ENCODE peak calls at places on chromosomes 16 and 17, in seven cellular contexts. One of them, this sample, is unnamed.

GRCh38 chr16:12403746-12404658 is 399.7 kb downstream of the CPPED1 start:
- DNase-seq in naive thymus-derived CD4-positive, alpha-beta T cell: no peak
- DNase-seq in NCI-H460: no peak
- DNase-seq in bronchial epithelial cell: no peak
- DNase-seq in cardiac fibroblast: no peak
- DNase-seq in AG09319: no peak
- DNase-seq in mammary epithelial cell: no peak
- DNase-seq in this sample: no peak

GRCh38 chr17:42112552-42113176 is at the start of gene DHX58:
- DNase-seq in naive thymus-derived CD4-positive, alpha-beta T cell: peak
- DNase-seq in NCI-H460: peak
- DNase-seq in bronchial epithelial cell: peak
- DNase-seq in cardiac fibroblast: peak
- DNase-seq in AG09319: peak
- DNase-seq in mammary epithelial cell: peak
- DNase-seq in this sample: peak

GRCh38 chr17:57110579-57111367 is 25.7 kb downstream of the AKAP1 start:
- DNase-seq in naive thymus-derived CD4-positive, alpha-beta T cell: no peak
- DNase-seq in NCI-H460: no peak
- DNase-seq in bronchial epithelial cell: no peak
- DNase-seq in cardiac fibroblast: no peak
- DNase-seq in AG09319: no peak
- DNase-seq in mammary epithelial cell: no peak
- DNase-seq in this sample: no peak

GRCh38 chr17:64291268-64291851 is 28.3 kb upstream of the TEX2 start:
- DNase-seq in naive thymus-derived CD4-positive, alpha-beta T cell: no peak
- DNase-seq in NCI-H460: no peak
- DNase-seq in bronchial epithelial cell: no peak
- DNase-seq in cardiac fibroblast: no peak
- DNase-seq in AG09319: no peak
- DNase-seq in mammary epithelial cell: no peak
- DNase-seq in this sample: no peak

GRCh38 chr16:27430512-27430911 is 28.5 kb downstream of the IL21R start:
- DNase-seq in naive thymus-derived CD4-positive, alpha-beta T cell: no peak
- DNase-seq in NCI-H460: no peak
- DNase-seq in bronchial epithelial cell: no peak
- DNase-seq in cardiac fibroblast: no peak
- DNase-seq in AG09319: no peak
- DNase-seq in mammary epithelial cell: no peak
- DNase-seq in this sample: no peak

GRCh38 chr17:12592941-12593340 is 72.7 kb upstream of the MYOCD start:
- DNase-seq in naive thymus-derived CD4-positive, alpha-beta T cell: no peak
- DNase-seq in NCI-H460: no peak
- DNase-seq in bronchial epithelial cell: peak
- DNase-seq in cardiac fibroblast: no peak
- DNase-seq in AG09319: no peak
- DNase-seq in mammary epithelial cell: no peak
- DNase-seq in this sample: no peak

GRCh38 chr17:16925461-16926060 is 46.4 kb downstream of the TNFRSF13B start:
- DNase-seq in naive thymus-derived CD4-positive, alpha-beta T cell: no peak
- DNase-seq in NCI-H460: no peak
- DNase-seq in bronchial epithelial cell: no peak
- DNase-seq in cardiac fibroblast: no peak
- DNase-seq in AG09319: no peak
- DNase-seq in mammary epithelial cell: no peak
- DNase-seq in this sample: no peak

GRCh38 chr17:77882481-77883212 is 75.9 kb upstream of the TNRC6C start:
- DNase-seq in naive thymus-derived CD4-positive, alpha-beta T cell: peak
- DNase-seq in NCI-H460: peak
- DNase-seq in bronchial epithelial cell: peak
- DNase-seq in cardiac fibroblast: peak
- DNase-seq in AG09319: no peak
- DNase-seq in mammary epithelial cell: peak
- DNase-seq in this sample: peak

GRCh38 chr17:81002409-81003361 is 11.0 kb downstream of the CHMP6 start:
- DNase-seq in naive thymus-derived CD4-positive, alpha-beta T cell: no peak
- DNase-seq in NCI-H460: no peak
- DNase-seq in bronchial epithelial cell: peak
- DNase-seq in cardiac fibroblast: peak
- DNase-seq in AG09319: no peak
- DNase-seq in mammary epithelial cell: peak
- DNase-seq in this sample: peak

GRCh38 chr17:32697728-32698625 is 178.9 kb downstream of the MYO1D start:
- DNase-seq in naive thymus-derived CD4-positive, alpha-beta T cell: no peak
- DNase-seq in NCI-H460: no peak
- DNase-seq in bronchial epithelial cell: peak
- DNase-seq in cardiac fibroblast: no peak
- DNase-seq in AG09319: no peak
- DNase-seq in mammary epithelial cell: peak
- DNase-seq in this sample: no peak

GRCh38 chr17:39738568-39738901 is 797 bp downstream of the GRB7 start:
- DNase-seq in naive thymus-derived CD4-positive, alpha-beta T cell: peak
- DNase-seq in NCI-H460: no peak
- DNase-seq in bronchial epithelial cell: peak
- DNase-seq in cardiac fibroblast: no peak
- DNase-seq in AG09319: no peak
- DNase-seq in mammary epithelial cell: peak
- DNase-seq in this sample: no peak

GRCh38 chr17:71098071-71098470 is 928.7 kb downstream of the KCNJ2 start:
- DNase-seq in naive thymus-derived CD4-positive, alpha-beta T cell: no peak
- DNase-seq in NCI-H460: no peak
- DNase-seq in bronchial epithelial cell: no peak
- DNase-seq in cardiac fibroblast: no peak
- DNase-seq in AG09319: no peak
- DNase-seq in mammary epithelial cell: no peak
- DNase-seq in this sample: no peak

GRCh38 chr17:12081720-12082119 is 61.0 kb downstream of the MAP2K4 start:
- DNase-seq in naive thymus-derived CD4-positive, alpha-beta T cell: no peak
- DNase-seq in NCI-H460: no peak
- DNase-seq in bronchial epithelial cell: no peak
- DNase-seq in cardiac fibroblast: no peak
- DNase-seq in AG09319: no peak
- DNase-seq in mammary epithelial cell: no peak
- DNase-seq in this sample: no peak

GRCh38 chr16:81521141-81521626 is 76.6 kb downstream of the CMIP start:
- DNase-seq in naive thymus-derived CD4-positive, alpha-beta T cell: peak
- DNase-seq in NCI-H460: no peak
- DNase-seq in bronchial epithelial cell: no peak
- DNase-seq in cardiac fibroblast: no peak
- DNase-seq in AG09319: no peak
- DNase-seq in mammary epithelial cell: no peak
- DNase-seq in this sample: no peak

GRCh38 chr17:6669479-6670212 is 18.1 kb downstream of the C17orf100 start:
- DNase-seq in naive thymus-derived CD4-positive, alpha-beta T cell: no peak
- DNase-seq in NCI-H460: no peak
- DNase-seq in bronchial epithelial cell: peak
- DNase-seq in cardiac fibroblast: no peak
- DNase-seq in AG09319: no peak
- DNase-seq in mammary epithelial cell: peak
- DNase-seq in this sample: no peak

GRCh38 chr16:51960931-51961330 is 586.0 kb downstream of the TOX3 start:
- DNase-seq in naive thymus-derived CD4-positive, alpha-beta T cell: no peak
- DNase-seq in NCI-H460: no peak
- DNase-seq in bronchial epithelial cell: no peak
- DNase-seq in cardiac fibroblast: no peak
- DNase-seq in AG09319: no peak
- DNase-seq in mammary epithelial cell: no peak
- DNase-seq in this sample: no peak

GRCh38 chr16:31404353-31405064 is 11.4 kb downstream of the ITGAD start:
- DNase-seq in naive thymus-derived CD4-positive, alpha-beta T cell: no peak
- DNase-seq in NCI-H460: peak
- DNase-seq in bronchial epithelial cell: no peak
- DNase-seq in cardiac fibroblast: peak
- DNase-seq in AG09319: no peak
- DNase-seq in mammary epithelial cell: no peak
- DNase-seq in this sample: no peak

GRCh38 chr17:63382826-63383225 is 63.3 kb downstream of the CYB561 start:
- DNase-seq in naive thymus-derived CD4-positive, alpha-beta T cell: no peak
- DNase-seq in NCI-H460: no peak
- DNase-seq in bronchial epithelial cell: peak
- DNase-seq in cardiac fibroblast: no peak
- DNase-seq in AG09319: no peak
- DNase-seq in mammary epithelial cell: no peak
- DNase-seq in this sample: peak

GRCh38 chr17:83201206-83202001 is 122.0 kb downstream of the METRNL start:
- DNase-seq in naive thymus-derived CD4-positive, alpha-beta T cell: no peak
- DNase-seq in NCI-H460: no peak
- DNase-seq in bronchial epithelial cell: no peak
- DNase-seq in cardiac fibroblast: no peak
- DNase-seq in AG09319: no peak
- DNase-seq in mammary epithelial cell: no peak
- DNase-seq in this sample: no peak

GRCh38 chr16:152141-153128 is at the start of gene HBZ:
- DNase-seq in naive thymus-derived CD4-positive, alpha-beta T cell: no peak
- DNase-seq in NCI-H460: no peak
- DNase-seq in bronchial epithelial cell: no peak
- DNase-seq in cardiac fibroblast: no peak
- DNase-seq in AG09319: no peak
- DNase-seq in mammary epithelial cell: no peak
- DNase-seq in this sample: no peak

GRCh38 chr16:2086812-2087425 is 39.1 kb downstream of the TSC2 start:
- DNase-seq in naive thymus-derived CD4-positive, alpha-beta T cell: no peak
- DNase-seq in NCI-H460: no peak
- DNase-seq in bronchial epithelial cell: no peak
- DNase-seq in cardiac fibroblast: no peak
- DNase-seq in AG09319: no peak
- DNase-seq in mammary epithelial cell: no peak
- DNase-seq in this sample: no peak

GRCh38 chr17:21302711-21303425 is 18.4 kb downstream of the MAP2K3 start:
- DNase-seq in naive thymus-derived CD4-positive, alpha-beta T cell: no peak
- DNase-seq in NCI-H460: no peak
- DNase-seq in bronchial epithelial cell: no peak
- DNase-seq in cardiac fibroblast: no peak
- DNase-seq in AG09319: no peak
- DNase-seq in mammary epithelial cell: no peak
- DNase-seq in this sample: no peak

GRCh38 chr17:79490530-79490929 is 120.3 kb downstream of the RBFOX3 start:
- DNase-seq in naive thymus-derived CD4-positive, alpha-beta T cell: no peak
- DNase-seq in NCI-H460: no peak
- DNase-seq in bronchial epithelial cell: no peak
- DNase-seq in cardiac fibroblast: no peak
- DNase-seq in AG09319: no peak
- DNase-seq in mammary epithelial cell: no peak
- DNase-seq in this sample: no peak

GRCh38 chr16:75714661-75715060 is 11.6 kb downstream of the CPHXL start:
- DNase-seq in naive thymus-derived CD4-positive, alpha-beta T cell: no peak
- DNase-seq in NCI-H460: no peak
- DNase-seq in bronchial epithelial cell: no peak
- DNase-seq in cardiac fibroblast: no peak
- DNase-seq in AG09319: no peak
- DNase-seq in mammary epithelial cell: no peak
- DNase-seq in this sample: no peak

GRCh38 chr16:31010539-31010938 is at the start of gene STX1B:
- DNase-seq in naive thymus-derived CD4-positive, alpha-beta T cell: peak
- DNase-seq in NCI-H460: no peak
- DNase-seq in bronchial epithelial cell: no peak
- DNase-seq in cardiac fibroblast: no peak
- DNase-seq in AG09319: no peak
- DNase-seq in mammary epithelial cell: no peak
- DNase-seq in this sample: no peak

GRCh38 chr16:86041807-86042206 is 142.8 kb downstream of the IRF8 start:
- DNase-seq in naive thymus-derived CD4-positive, alpha-beta T cell: no peak
- DNase-seq in NCI-H460: no peak
- DNase-seq in bronchial epithelial cell: no peak
- DNase-seq in cardiac fibroblast: no peak
- DNase-seq in AG09319: no peak
- DNase-seq in mammary epithelial cell: no peak
- DNase-seq in this sample: no peak

GRCh38 chr16:57000271-57001025 is 11.1 kb downstream of the NLRC5 start:
- DNase-seq in naive thymus-derived CD4-positive, alpha-beta T cell: no peak
- DNase-seq in NCI-H460: peak
- DNase-seq in bronchial epithelial cell: peak
- DNase-seq in cardiac fibroblast: peak
- DNase-seq in AG09319: peak
- DNase-seq in mammary epithelial cell: peak
- DNase-seq in this sample: peak

GRCh38 chr17:59513934-59514841 is 51.2 kb upstream of the DHX40 start:
- DNase-seq in naive thymus-derived CD4-positive, alpha-beta T cell: no peak
- DNase-seq in NCI-H460: no peak
- DNase-seq in bronchial epithelial cell: peak
- DNase-seq in cardiac fibroblast: peak
- DNase-seq in AG09319: no peak
- DNase-seq in mammary epithelial cell: peak
- DNase-seq in this sample: peak

GRCh38 chr17:66540131-66540781 is 237.8 kb downstream of the PRKCA start:
- DNase-seq in naive thymus-derived CD4-positive, alpha-beta T cell: no peak
- DNase-seq in NCI-H460: no peak
- DNase-seq in bronchial epithelial cell: no peak
- DNase-seq in cardiac fibroblast: peak
- DNase-seq in AG09319: no peak
- DNase-seq in mammary epithelial cell: peak
- DNase-seq in this sample: peak

GRCh38 chr16:30886145-30886544 is 7.7 kb downstream of the BCL7C start:
- DNase-seq in naive thymus-derived CD4-positive, alpha-beta T cell: no peak
- DNase-seq in NCI-H460: no peak
- DNase-seq in bronchial epithelial cell: no peak
- DNase-seq in cardiac fibroblast: no peak
- DNase-seq in AG09319: no peak
- DNase-seq in mammary epithelial cell: no peak
- DNase-seq in this sample: no peak

GRCh38 chr16:25713785-25714570 is 22.2 kb downstream of the HS3ST4 start:
- DNase-seq in naive thymus-derived CD4-positive, alpha-beta T cell: no peak
- DNase-seq in NCI-H460: no peak
- DNase-seq in bronchial epithelial cell: no peak
- DNase-seq in cardiac fibroblast: no peak
- DNase-seq in AG09319: no peak
- DNase-seq in mammary epithelial cell: no peak
- DNase-seq in this sample: no peak

GRCh38 chr16:85238233-85238647 is 126.0 kb upstream of the CIBAR2 start:
- DNase-seq in naive thymus-derived CD4-positive, alpha-beta T cell: no peak
- DNase-seq in NCI-H460: no peak
- DNase-seq in bronchial epithelial cell: no peak
- DNase-seq in cardiac fibroblast: peak
- DNase-seq in AG09319: peak
- DNase-seq in mammary epithelial cell: no peak
- DNase-seq in this sample: peak

GRCh38 chr16:48535831-48536599 is 74.0 kb downstream of the N4BP1 start:
- DNase-seq in naive thymus-derived CD4-positive, alpha-beta T cell: no peak
- DNase-seq in NCI-H460: no peak
- DNase-seq in bronchial epithelial cell: peak
- DNase-seq in cardiac fibroblast: peak
- DNase-seq in AG09319: peak
- DNase-seq in mammary epithelial cell: peak
- DNase-seq in this sample: no peak

GRCh38 chr16:68469728-68470460 is 21.6 kb upstream of the SMPD3 start:
- DNase-seq in naive thymus-derived CD4-positive, alpha-beta T cell: no peak
- DNase-seq in NCI-H460: no peak
- DNase-seq in bronchial epithelial cell: no peak
- DNase-seq in cardiac fibroblast: no peak
- DNase-seq in AG09319: no peak
- DNase-seq in mammary epithelial cell: no peak
- DNase-seq in this sample: no peak

GRCh38 chr16:28101533-28101890 is 38.0 kb upstream of the GSG1L start:
- DNase-seq in naive thymus-derived CD4-positive, alpha-beta T cell: no peak
- DNase-seq in NCI-H460: no peak
- DNase-seq in bronchial epithelial cell: no peak
- DNase-seq in cardiac fibroblast: no peak
- DNase-seq in AG09319: no peak
- DNase-seq in mammary epithelial cell: no peak
- DNase-seq in this sample: no peak

GRCh38 chr17:43579570-43580140 is 33.5 kb upstream of the ETV4 start:
- DNase-seq in naive thymus-derived CD4-positive, alpha-beta T cell: no peak
- DNase-seq in NCI-H460: no peak
- DNase-seq in bronchial epithelial cell: peak
- DNase-seq in cardiac fibroblast: peak
- DNase-seq in AG09319: no peak
- DNase-seq in mammary epithelial cell: peak
- DNase-seq in this sample: peak

GRCh38 chr17:29114141-29114540 is 66.1 kb downstream of the MYO18A start:
- DNase-seq in naive thymus-derived CD4-positive, alpha-beta T cell: no peak
- DNase-seq in NCI-H460: no peak
- DNase-seq in bronchial epithelial cell: no peak
- DNase-seq in cardiac fibroblast: no peak
- DNase-seq in AG09319: no peak
- DNase-seq in mammary epithelial cell: no peak
- DNase-seq in this sample: no peak

GRCh38 chr17:1787301-1787902 is 25.5 kb downstream of the SERPINF1 start:
- DNase-seq in naive thymus-derived CD4-positive, alpha-beta T cell: no peak
- DNase-seq in NCI-H460: peak
- DNase-seq in bronchial epithelial cell: peak
- DNase-seq in cardiac fibroblast: peak
- DNase-seq in AG09319: peak
- DNase-seq in mammary epithelial cell: peak
- DNase-seq in this sample: peak